ENCODE peak calls at places on chromosomes 7 and 10, in six cellular contexts. One of them, this sample, is unnamed.

GRCh38 chr10:101215397-101216206 is 13.7 kb downstream of the LBX1 start:
- DNase-seq in caudate nucleus: no peak
- DNase-seq in pancreas: no peak
- DNase-seq in heart right ventricle: no peak
- DNase-seq in effector memory CD4-positive, alpha-beta T cell: no peak
- DNase-seq in substantia nigra: no peak
- DNase-seq in this sample: no peak

GRCh38 chr10:90871279-90871760 is 454 bp upstream of the RPP30 start:
- DNase-seq in caudate nucleus: no peak
- DNase-seq in pancreas: no peak
- DNase-seq in heart right ventricle: no peak
- DNase-seq in effector memory CD4-positive, alpha-beta T cell: peak; percentile 9
- DNase-seq in substantia nigra: peak; percentile 41
- DNase-seq in this sample: peak; percentile 58

GRCh38 chr10:78597791-78598555 is 470.8 kb upstream of the ZMIZ1 start:
- DNase-seq in caudate nucleus: no peak
- DNase-seq in pancreas: no peak
- DNase-seq in heart right ventricle: no peak
- DNase-seq in effector memory CD4-positive, alpha-beta T cell: no peak
- DNase-seq in substantia nigra: no peak
- DNase-seq in this sample: no peak

GRCh38 chr7:135209225-135209834 is 2.0 kb downstream of the WDR91 start:
- DNase-seq in caudate nucleus: no peak
- DNase-seq in pancreas: no peak
- DNase-seq in heart right ventricle: no peak
- DNase-seq in effector memory CD4-positive, alpha-beta T cell: no peak
- DNase-seq in substantia nigra: no peak
- DNase-seq in this sample: no peak

GRCh38 chr10:69644658-69645295 is 14.7 kb downstream of the FAM241B start:
- DNase-seq in caudate nucleus: no peak
- DNase-seq in pancreas: peak; percentile 70
- DNase-seq in heart right ventricle: peak; percentile 57
- DNase-seq in effector memory CD4-positive, alpha-beta T cell: no peak
- DNase-seq in substantia nigra: peak; percentile 29
- DNase-seq in this sample: peak; percentile 40

GRCh38 chr7:116776610-116777289 is 85.6 kb upstream of the CAPZA2 start:
- DNase-seq in caudate nucleus: no peak
- DNase-seq in pancreas: no peak
- DNase-seq in heart right ventricle: no peak
- DNase-seq in effector memory CD4-positive, alpha-beta T cell: no peak
- DNase-seq in substantia nigra: no peak
- DNase-seq in this sample: no peak

GRCh38 chr10:97463363-97464132 is 17.6 kb downstream of the ZDHHC16 start:
- DNase-seq in caudate nucleus: no peak
- DNase-seq in pancreas: peak; percentile 45
- DNase-seq in heart right ventricle: no peak
- DNase-seq in effector memory CD4-positive, alpha-beta T cell: no peak
- DNase-seq in substantia nigra: peak; percentile 15
- DNase-seq in this sample: peak; percentile 18

GRCh38 chr7:149884541-149884940 is 10.8 kb downstream of the ATP6V0E2 start:
- DNase-seq in caudate nucleus: no peak
- DNase-seq in pancreas: no peak
- DNase-seq in heart right ventricle: no peak
- DNase-seq in effector memory CD4-positive, alpha-beta T cell: no peak
- DNase-seq in substantia nigra: no peak
- DNase-seq in this sample: no peak

GRCh38 chr10:117444497-117445040 is 69.3 kb upstream of the PDZD8 start:
- DNase-seq in caudate nucleus: no peak
- DNase-seq in pancreas: no peak
- DNase-seq in heart right ventricle: no peak
- DNase-seq in effector memory CD4-positive, alpha-beta T cell: no peak
- DNase-seq in substantia nigra: no peak
- DNase-seq in this sample: no peak

GRCh38 chr7:64183126-64183742 is 23.8 kb upstream of the ZNF735 start:
- DNase-seq in caudate nucleus: no peak
- DNase-seq in pancreas: no peak
- DNase-seq in heart right ventricle: peak; percentile 38
- DNase-seq in effector memory CD4-positive, alpha-beta T cell: peak; percentile 18
- DNase-seq in substantia nigra: no peak
- DNase-seq in this sample: no peak

GRCh38 chr7:19224951-19225350 is 79.7 kb upstream of the FERD3L start:
- DNase-seq in caudate nucleus: no peak
- DNase-seq in pancreas: no peak
- DNase-seq in heart right ventricle: no peak
- DNase-seq in effector memory CD4-positive, alpha-beta T cell: no peak
- DNase-seq in substantia nigra: no peak
- DNase-seq in this sample: no peak

GRCh38 chr7:35019179-35019729 is 18.0 kb downstream of the DPY19L1 start:
- DNase-seq in caudate nucleus: no peak
- DNase-seq in pancreas: no peak
- DNase-seq in heart right ventricle: no peak
- DNase-seq in effector memory CD4-positive, alpha-beta T cell: no peak
- DNase-seq in substantia nigra: no peak
- DNase-seq in this sample: no peak

GRCh38 chr10:122140941-122141623 is 130.0 kb upstream of the BTBD16 start:
- DNase-seq in caudate nucleus: no peak
- DNase-seq in pancreas: peak; percentile 64
- DNase-seq in heart right ventricle: peak; percentile 91
- DNase-seq in effector memory CD4-positive, alpha-beta T cell: no peak
- DNase-seq in substantia nigra: peak; percentile 36
- DNase-seq in this sample: peak; percentile 45

GRCh38 chr7:155962191-155962967 is 150.1 kb upstream of the SHH start:
- DNase-seq in caudate nucleus: no peak
- DNase-seq in pancreas: no peak
- DNase-seq in heart right ventricle: no peak
- DNase-seq in effector memory CD4-positive, alpha-beta T cell: no peak
- DNase-seq in substantia nigra: no peak
- DNase-seq in this sample: peak; percentile 0

GRCh38 chr7:33072471-33072870 is 9.9 kb upstream of the NT5C3A start:
- DNase-seq in caudate nucleus: no peak
- DNase-seq in pancreas: no peak
- DNase-seq in heart right ventricle: no peak
- DNase-seq in effector memory CD4-positive, alpha-beta T cell: no peak
- DNase-seq in substantia nigra: no peak
- DNase-seq in this sample: no peak

GRCh38 chr10:86348321-86349210 is 18.0 kb downstream of the GRID1 start:
- DNase-seq in caudate nucleus: no peak
- DNase-seq in pancreas: no peak
- DNase-seq in heart right ventricle: no peak
- DNase-seq in effector memory CD4-positive, alpha-beta T cell: no peak
- DNase-seq in substantia nigra: peak; percentile 20
- DNase-seq in this sample: no peak

GRCh38 chr7:132009778-132010177 is 453.4 kb upstream of the PODXL start:
- DNase-seq in caudate nucleus: no peak
- DNase-seq in pancreas: no peak
- DNase-seq in heart right ventricle: no peak
- DNase-seq in effector memory CD4-positive, alpha-beta T cell: no peak
- DNase-seq in substantia nigra: no peak
- DNase-seq in this sample: no peak

GRCh38 chr10:17235136-17235535 is 7.1 kb downstream of the VIM start:
- DNase-seq in caudate nucleus: no peak
- DNase-seq in pancreas: no peak
- DNase-seq in heart right ventricle: no peak
- DNase-seq in effector memory CD4-positive, alpha-beta T cell: no peak
- DNase-seq in substantia nigra: no peak
- DNase-seq in this sample: no peak

GRCh38 chr10:35194906-35195305 is 68.3 kb downstream of the CREM start:
- DNase-seq in caudate nucleus: no peak
- DNase-seq in pancreas: no peak
- DNase-seq in heart right ventricle: no peak
- DNase-seq in effector memory CD4-positive, alpha-beta T cell: peak; percentile 26
- DNase-seq in substantia nigra: no peak
- DNase-seq in this sample: no peak

GRCh38 chr10:15369642-15370211 is 1.4 kb downstream of the FAM171A1 start:
- DNase-seq in caudate nucleus: no peak
- DNase-seq in pancreas: peak; percentile 36
- DNase-seq in heart right ventricle: peak; percentile 27
- DNase-seq in effector memory CD4-positive, alpha-beta T cell: no peak
- DNase-seq in substantia nigra: no peak
- DNase-seq in this sample: no peak

GRCh38 chr7:5077740-5078139 is 32.1 kb downstream of the RBAK start:
- DNase-seq in caudate nucleus: no peak
- DNase-seq in pancreas: no peak
- DNase-seq in heart right ventricle: no peak
- DNase-seq in effector memory CD4-positive, alpha-beta T cell: no peak
- DNase-seq in substantia nigra: no peak
- DNase-seq in this sample: no peak

GRCh38 chr10:119207713-119208552 is 562 bp downstream of the GRK5 start:
- DNase-seq in caudate nucleus: no peak
- DNase-seq in pancreas: peak; percentile 54
- DNase-seq in heart right ventricle: peak; percentile 51
- DNase-seq in effector memory CD4-positive, alpha-beta T cell: no peak
- DNase-seq in substantia nigra: no peak
- DNase-seq in this sample: no peak

GRCh38 chr10:94038024-94038423 is 44.3 kb downstream of the PLCE1 start:
- DNase-seq in caudate nucleus: no peak
- DNase-seq in pancreas: no peak
- DNase-seq in heart right ventricle: no peak
- DNase-seq in effector memory CD4-positive, alpha-beta T cell: no peak
- DNase-seq in substantia nigra: no peak
- DNase-seq in this sample: no peak

GRCh38 chr7:43850348-43851116 is 18.8 kb downstream of the MRPS24 start:
- DNase-seq in caudate nucleus: no peak
- DNase-seq in pancreas: no peak
- DNase-seq in heart right ventricle: no peak
- DNase-seq in effector memory CD4-positive, alpha-beta T cell: no peak
- DNase-seq in substantia nigra: no peak
- DNase-seq in this sample: peak; percentile 48

DNA sequence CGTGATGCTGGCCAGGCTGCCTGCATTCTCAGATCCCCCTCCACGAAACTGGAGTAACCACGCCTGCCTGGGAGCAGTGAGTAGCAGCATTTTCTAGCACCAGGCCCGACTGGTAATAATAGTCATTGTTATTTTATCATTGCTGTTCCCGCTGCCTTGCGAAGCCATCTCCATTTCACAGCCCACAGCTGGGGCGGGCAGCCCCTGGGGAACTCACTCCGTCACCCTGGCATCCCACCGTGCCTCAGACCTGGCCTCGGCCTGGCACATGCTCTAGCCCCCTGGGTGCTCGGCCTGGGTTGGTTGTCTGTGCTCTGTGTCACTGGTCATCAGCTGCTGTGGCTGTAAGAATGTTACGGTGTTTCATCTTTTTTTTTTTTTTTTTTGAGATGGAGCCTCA is 57.7 kb upstream of the SH2B2 start:
- DNase-seq in caudate nucleus: no peak
- DNase-seq in pancreas: no peak
- DNase-seq in heart right ventricle: no peak
- DNase-seq in effector memory CD4-positive, alpha-beta T cell: no peak
- DNase-seq in substantia nigra: no peak
- DNase-seq in this sample: no peak
- H3K27ac ChIP-seq in caudate nucleus: no peak overlapping the region
- H3K27ac ChIP-seq in pancreas: no peak overlapping the region
- H3K27ac ChIP-seq in heart right ventricle: no peak overlapping the region
- H3K27ac ChIP-seq in effector memory CD4-positive, alpha-beta T cell: no peak overlapping the region
- H3K27ac ChIP-seq in substantia nigra: no peak overlapping the region
- H3K27ac ChIP-seq in this sample: no peak overlapping the region

GRCh38 chr10:125765835-125766234 is 9.8 kb downstream of the MMP21 start:
- DNase-seq in caudate nucleus: no peak
- DNase-seq in pancreas: no peak
- DNase-seq in heart right ventricle: no peak
- DNase-seq in effector memory CD4-positive, alpha-beta T cell: no peak
- DNase-seq in substantia nigra: no peak
- DNase-seq in this sample: no peak

GRCh38 chr10:125766511-125766910 is 9.1 kb downstream of the MMP21 start:
- DNase-seq in caudate nucleus: no peak
- DNase-seq in pancreas: no peak
- DNase-seq in heart right ventricle: no peak
- DNase-seq in effector memory CD4-positive, alpha-beta T cell: no peak
- DNase-seq in substantia nigra: no peak
- DNase-seq in this sample: no peak

GRCh38 chr10:125769175-125769574 is 6.4 kb downstream of the MMP21 start:
- DNase-seq in caudate nucleus: no peak
- DNase-seq in pancreas: no peak
- DNase-seq in heart right ventricle: no peak
- DNase-seq in effector memory CD4-positive, alpha-beta T cell: no peak
- DNase-seq in substantia nigra: no peak
- DNase-seq in this sample: no peak

GRCh38 chr10:125770844-125771243 is 4.8 kb downstream of the MMP21 start:
- DNase-seq in caudate nucleus: no peak
- DNase-seq in pancreas: no peak
- DNase-seq in heart right ventricle: no peak
- DNase-seq in effector memory CD4-positive, alpha-beta T cell: no peak
- DNase-seq in substantia nigra: no peak
- DNase-seq in this sample: no peak

DNA sequence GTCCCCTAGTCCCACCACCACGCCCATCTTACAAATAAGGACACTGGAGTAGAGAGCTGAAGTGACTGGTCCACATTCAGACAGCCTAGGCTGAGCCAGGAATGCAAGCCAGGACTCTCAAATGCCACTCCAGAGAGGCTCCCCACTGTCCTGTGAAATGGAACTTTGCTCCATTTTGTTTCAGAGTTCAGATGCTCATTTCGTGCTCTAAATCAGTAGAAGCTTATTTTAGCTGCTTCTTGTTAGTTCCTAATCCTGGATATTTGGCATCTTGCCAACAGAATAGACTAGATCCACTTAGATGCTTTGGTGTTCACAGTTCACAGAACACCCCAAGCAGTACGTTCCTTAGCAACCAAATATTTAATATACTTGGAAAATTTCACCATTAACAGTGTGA is 7.4 kb downstream of the MMP21 start:
- DNase-seq in caudate nucleus: no peak
- DNase-seq in pancreas: no peak
- DNase-seq in heart right ventricle: no peak
- DNase-seq in effector memory CD4-positive, alpha-beta T cell: no peak
- DNase-seq in substantia nigra: no peak
- DNase-seq in this sample: peak; percentile 4
- H3K27ac ChIP-seq in caudate nucleus: peak overlapping the region; percentile 73
- H3K27ac ChIP-seq in pancreas: no peak overlapping the region
- H3K27ac ChIP-seq in heart right ventricle: peak overlapping the region; percentile 42
- H3K27ac ChIP-seq in effector memory CD4-positive, alpha-beta T cell: no peak overlapping the region
- H3K27ac ChIP-seq in substantia nigra: no peak overlapping the region
- H3K27ac ChIP-seq in this sample: no peak overlapping the region

GRCh38 chr10:89278034-89278535 is 23.8 kb upstream of the IFIT2 start:
- DNase-seq in caudate nucleus: no peak
- DNase-seq in pancreas: no peak
- DNase-seq in heart right ventricle: no peak
- DNase-seq in effector memory CD4-positive, alpha-beta T cell: no peak
- DNase-seq in substantia nigra: no peak
- DNase-seq in this sample: no peak
- H3K27ac ChIP-seq in caudate nucleus: peak overlapping the region; percentile 64
- H3K27ac ChIP-seq in pancreas: peak overlapping the region; percentile 91
- H3K27ac ChIP-seq in heart right ventricle: peak overlapping the region; percentile 77
- H3K27ac ChIP-seq in effector memory CD4-positive, alpha-beta T cell: no peak overlapping the region
- H3K27ac ChIP-seq in substantia nigra: peak overlapping the region; percentile 62
- H3K27ac ChIP-seq in this sample: no peak overlapping the region

DNA sequence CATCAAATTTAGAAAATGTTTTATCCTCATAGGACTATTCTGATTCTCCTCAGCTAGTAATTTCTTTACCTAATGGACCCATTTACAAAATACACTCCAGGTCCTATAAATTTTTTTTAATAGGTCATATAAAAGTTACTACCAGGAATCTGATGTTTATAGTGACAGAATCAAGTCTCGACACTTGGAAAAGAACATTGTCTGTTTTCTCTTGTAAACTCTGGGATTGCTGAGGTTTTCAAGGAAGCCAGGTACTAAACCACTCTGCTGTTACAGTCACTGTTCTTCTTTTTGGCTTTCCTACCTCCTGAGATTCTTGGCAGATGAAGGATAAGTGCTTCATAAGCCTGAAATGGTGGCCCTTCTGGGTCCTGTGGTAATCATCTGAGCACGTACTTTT is 493.1 kb downstream of the AUTS2 start:
- DNase-seq in caudate nucleus: no peak
- DNase-seq in pancreas: no peak
- DNase-seq in heart right ventricle: no peak
- DNase-seq in effector memory CD4-positive, alpha-beta T cell: no peak
- DNase-seq in substantia nigra: no peak
- DNase-seq in this sample: no peak
- H3K27ac ChIP-seq in caudate nucleus: no peak overlapping the region
- H3K27ac ChIP-seq in pancreas: no peak overlapping the region
- H3K27ac ChIP-seq in heart right ventricle: no peak overlapping the region
- H3K27ac ChIP-seq in effector memory CD4-positive, alpha-beta T cell: no peak overlapping the region
- H3K27ac ChIP-seq in substantia nigra: no peak overlapping the region
- H3K27ac ChIP-seq in this sample: no peak overlapping the region